ENCODE peak calls at places on chromosomes 7 and 10, in eight cellular contexts. One of them, this sample, is unnamed.

GRCh38 chr7:26356929-26357792 is 65.5 kb downstream of the SNX10 start:
- DNase-seq in HFFc6: no peak
- DNase-seq in colonic mucosa: no peak
- DNase-seq in left ventricle myocardium inferior: no peak
- DNase-seq in osteocyte: no peak
- DNase-seq in HCT116: no peak
- DNase-seq in gastrocnemius medialis: no peak
- DNase-seq in pancreas: no peak
- DNase-seq in this sample: no peak

GRCh38 chr7:48938539-48938938 is 14.2 kb downstream of the CDC14C start:
- DNase-seq in HFFc6: peak
- DNase-seq in colonic mucosa: no peak
- DNase-seq in left ventricle myocardium inferior: no peak
- DNase-seq in osteocyte: no peak
- DNase-seq in HCT116: no peak
- DNase-seq in gastrocnemius medialis: peak
- DNase-seq in pancreas: no peak
- DNase-seq in this sample: no peak

GRCh38 chr7:77697535-77697831 is 1.2 kb downstream of the RSBN1L start:
- DNase-seq in HFFc6: no peak
- DNase-seq in colonic mucosa: no peak
- DNase-seq in left ventricle myocardium inferior: peak
- DNase-seq in osteocyte: no peak
- DNase-seq in HCT116: no peak
- DNase-seq in gastrocnemius medialis: peak
- DNase-seq in pancreas: no peak
- DNase-seq in this sample: no peak

GRCh38 chr7:21429786-21430574 is 2.1 kb downstream of the SP4 start:
- DNase-seq in HFFc6: no peak
- DNase-seq in colonic mucosa: no peak
- DNase-seq in left ventricle myocardium inferior: no peak
- DNase-seq in osteocyte: no peak
- DNase-seq in HCT116: no peak
- DNase-seq in gastrocnemius medialis: no peak
- DNase-seq in pancreas: peak
- DNase-seq in this sample: no peak

GRCh38 chr10:98858525-98858924 is 377.1 kb downstream of the HPSE2 start:
- DNase-seq in HFFc6: no peak
- DNase-seq in colonic mucosa: no peak
- DNase-seq in left ventricle myocardium inferior: no peak
- DNase-seq in osteocyte: no peak
- DNase-seq in HCT116: peak
- DNase-seq in gastrocnemius medialis: no peak
- DNase-seq in pancreas: no peak
- DNase-seq in this sample: no peak

GRCh38 chr10:119849031-119849789 is 23.4 kb downstream of the MCMBP start:
- DNase-seq in HFFc6: peak
- DNase-seq in colonic mucosa: no peak
- DNase-seq in left ventricle myocardium inferior: no peak
- DNase-seq in osteocyte: no peak
- DNase-seq in HCT116: no peak
- DNase-seq in gastrocnemius medialis: no peak
- DNase-seq in pancreas: no peak
- DNase-seq in this sample: no peak

GRCh38 chr10:95818663-95819062 is 62.7 kb downstream of the ENTPD1 start:
- DNase-seq in HFFc6: no peak
- DNase-seq in colonic mucosa: no peak
- DNase-seq in left ventricle myocardium inferior: no peak
- DNase-seq in osteocyte: no peak
- DNase-seq in HCT116: no peak
- DNase-seq in gastrocnemius medialis: no peak
- DNase-seq in pancreas: no peak
- DNase-seq in this sample: no peak

GRCh38 chr7:91655656-91656055 is 224.8 kb downstream of the MTERF1 start:
- DNase-seq in HFFc6: no peak
- DNase-seq in colonic mucosa: no peak
- DNase-seq in left ventricle myocardium inferior: no peak
- DNase-seq in osteocyte: no peak
- DNase-seq in HCT116: no peak
- DNase-seq in gastrocnemius medialis: no peak
- DNase-seq in pancreas: no peak
- DNase-seq in this sample: no peak

GRCh38 chr7:11616466-11616865 is 215.5 kb downstream of the THSD7A start:
- DNase-seq in HFFc6: no peak
- DNase-seq in colonic mucosa: no peak
- DNase-seq in left ventricle myocardium inferior: no peak
- DNase-seq in osteocyte: no peak
- DNase-seq in HCT116: no peak
- DNase-seq in gastrocnemius medialis: no peak
- DNase-seq in pancreas: no peak
- DNase-seq in this sample: no peak

GRCh38 chr7:11620406-11620805 is 211.6 kb downstream of the THSD7A start:
- DNase-seq in HFFc6: no peak
- DNase-seq in colonic mucosa: no peak
- DNase-seq in left ventricle myocardium inferior: no peak
- DNase-seq in osteocyte: no peak
- DNase-seq in HCT116: no peak
- DNase-seq in gastrocnemius medialis: no peak
- DNase-seq in pancreas: no peak
- DNase-seq in this sample: no peak

GRCh38 chr7:11625669-11626068 is 206.3 kb downstream of the THSD7A start:
- DNase-seq in HFFc6: no peak
- DNase-seq in colonic mucosa: no peak
- DNase-seq in left ventricle myocardium inferior: no peak
- DNase-seq in osteocyte: no peak
- DNase-seq in HCT116: no peak
- DNase-seq in gastrocnemius medialis: no peak
- DNase-seq in pancreas: no peak
- DNase-seq in this sample: peak

GRCh38 chr7:11623093-11623678 is 208.8 kb downstream of the THSD7A start:
- DNase-seq in HFFc6: no peak
- DNase-seq in colonic mucosa: no peak
- DNase-seq in left ventricle myocardium inferior: no peak
- DNase-seq in osteocyte: no peak
- DNase-seq in HCT116: no peak
- DNase-seq in gastrocnemius medialis: no peak
- DNase-seq in pancreas: no peak
- DNase-seq in this sample: no peak

DNA sequence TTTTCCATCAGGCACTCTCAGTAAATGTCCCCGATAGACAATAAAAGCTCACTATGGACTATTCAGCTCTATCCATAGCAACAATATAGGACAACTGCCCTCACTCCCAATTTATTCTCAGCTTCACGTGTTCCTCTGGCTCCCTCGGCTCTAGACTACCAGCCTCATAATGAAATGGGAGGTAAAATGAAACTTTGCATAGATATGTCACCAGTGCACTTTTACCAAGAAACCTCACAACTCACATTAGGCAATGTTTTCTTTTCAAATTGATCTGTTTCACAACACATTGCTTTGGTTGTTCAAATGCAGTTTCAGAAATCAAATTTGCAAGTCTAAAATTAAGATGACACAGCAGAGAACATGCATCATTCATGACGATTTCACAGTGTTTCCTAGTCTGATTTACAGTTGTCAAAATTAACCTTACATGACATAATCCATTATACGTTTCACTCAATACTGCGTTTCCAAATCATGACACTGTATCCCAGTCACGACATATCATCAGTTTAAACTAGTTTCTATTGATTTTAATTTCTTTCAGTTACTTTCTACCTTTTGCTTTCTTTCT is 211.1 kb downstream of the THSD7A start:
- DNase-seq in HFFc6: no peak
- DNase-seq in colonic mucosa: no peak
- DNase-seq in left ventricle myocardium inferior: no peak
- DNase-seq in osteocyte: no peak
- DNase-seq in HCT116: no peak
- DNase-seq in gastrocnemius medialis: no peak
- DNase-seq in pancreas: no peak
- DNase-seq in this sample: no peak
- TF ChIP-seq CTCF in HFFc6: no peak
- TF ChIP-seq CTCF in colonic mucosa: no peak
- TF ChIP-seq CTCF in left ventricle myocardium inferior: no peak
- TF ChIP-seq CTCF in osteocyte: no peak
- TF ChIP-seq CTCF in HCT116: no peak
- TF ChIP-seq CTCF in gastrocnemius medialis: no peak
- TF ChIP-seq CTCF in pancreas: no peak
- TF ChIP-seq CTCF in this sample: no peak

GRCh38 chr10:83374741-83375140 is 764.6 kb upstream of the GHITM start:
- DNase-seq in HFFc6: no peak
- DNase-seq in colonic mucosa: no peak
- DNase-seq in left ventricle myocardium inferior: no peak
- DNase-seq in osteocyte: no peak
- DNase-seq in HCT116: no peak
- DNase-seq in gastrocnemius medialis: no peak
- DNase-seq in pancreas: no peak
- DNase-seq in this sample: no peak

GRCh38 chr10:83375274-83375673 is 764.0 kb upstream of the GHITM start:
- DNase-seq in HFFc6: no peak
- DNase-seq in colonic mucosa: no peak
- DNase-seq in left ventricle myocardium inferior: no peak
- DNase-seq in osteocyte: no peak
- DNase-seq in HCT116: no peak
- DNase-seq in gastrocnemius medialis: no peak
- DNase-seq in pancreas: no peak
- DNase-seq in this sample: no peak

GRCh38 chr10:83371696-83372490 is 767.4 kb upstream of the GHITM start:
- DNase-seq in HFFc6: no peak
- DNase-seq in colonic mucosa: no peak
- DNase-seq in left ventricle myocardium inferior: no peak
- DNase-seq in osteocyte: no peak
- DNase-seq in HCT116: no peak
- DNase-seq in gastrocnemius medialis: no peak
- DNase-seq in pancreas: no peak
- DNase-seq in this sample: no peak

GRCh38 chr10:83372646-83373045 is 766.7 kb upstream of the GHITM start:
- DNase-seq in HFFc6: no peak
- DNase-seq in colonic mucosa: no peak
- DNase-seq in left ventricle myocardium inferior: no peak
- DNase-seq in osteocyte: no peak
- DNase-seq in HCT116: no peak
- DNase-seq in gastrocnemius medialis: no peak
- DNase-seq in pancreas: no peak
- DNase-seq in this sample: no peak

DNA sequence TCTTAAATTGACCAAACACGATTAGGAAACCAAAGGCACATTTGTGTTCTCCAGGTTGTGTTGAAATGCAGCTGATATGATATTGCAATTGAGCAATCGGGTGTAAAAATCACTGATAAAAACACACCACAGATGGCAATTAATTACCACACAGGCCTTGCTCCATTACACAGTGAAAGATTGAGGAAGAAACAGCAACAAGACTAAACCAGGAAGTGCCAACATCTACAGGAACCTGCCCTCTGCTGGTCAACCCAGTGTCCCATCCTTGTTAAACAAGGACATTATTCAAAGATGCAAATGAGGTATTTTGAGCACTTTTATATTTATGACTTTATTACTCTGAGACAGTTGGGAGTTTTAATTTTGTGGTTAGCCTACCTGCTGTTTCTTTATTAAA is 765.6 kb upstream of the GHITM start:
- DNase-seq in HFFc6: no peak
- DNase-seq in colonic mucosa: no peak
- DNase-seq in left ventricle myocardium inferior: no peak
- DNase-seq in osteocyte: no peak
- DNase-seq in HCT116: no peak
- DNase-seq in gastrocnemius medialis: no peak
- DNase-seq in pancreas: no peak
- DNase-seq in this sample: no peak
- TF ChIP-seq CTCF in HFFc6: peak
- TF ChIP-seq CTCF in colonic mucosa: no peak
- TF ChIP-seq CTCF in left ventricle myocardium inferior: peak
- TF ChIP-seq CTCF in osteocyte: peak
- TF ChIP-seq CTCF in HCT116: peak
- TF ChIP-seq CTCF in gastrocnemius medialis: no peak
- TF ChIP-seq CTCF in pancreas: no peak
- TF ChIP-seq CTCF in this sample: no peak

GRCh38 chr10:110618206-110618605 is 25.9 kb upstream of the RBM20 start:
- DNase-seq in HFFc6: no peak
- DNase-seq in colonic mucosa: no peak
- DNase-seq in left ventricle myocardium inferior: no peak
- DNase-seq in osteocyte: no peak
- DNase-seq in HCT116: no peak
- DNase-seq in gastrocnemius medialis: no peak
- DNase-seq in pancreas: no peak
- DNase-seq in this sample: no peak

GRCh38 chr10:110616493-110617033 is 27.6 kb upstream of the RBM20 start:
- DNase-seq in HFFc6: no peak
- DNase-seq in colonic mucosa: no peak
- DNase-seq in left ventricle myocardium inferior: no peak
- DNase-seq in osteocyte: no peak
- DNase-seq in HCT116: no peak
- DNase-seq in gastrocnemius medialis: no peak
- DNase-seq in pancreas: no peak
- DNase-seq in this sample: no peak

GRCh38 chr10:110619514-110619913 is 24.6 kb upstream of the RBM20 start:
- DNase-seq in HFFc6: no peak
- DNase-seq in colonic mucosa: no peak
- DNase-seq in left ventricle myocardium inferior: no peak
- DNase-seq in osteocyte: no peak
- DNase-seq in HCT116: no peak
- DNase-seq in gastrocnemius medialis: no peak
- DNase-seq in pancreas: no peak
- DNase-seq in this sample: no peak

GRCh38 chr10:110615057-110615630 is 29.0 kb upstream of the RBM20 start:
- DNase-seq in HFFc6: peak
- DNase-seq in colonic mucosa: no peak
- DNase-seq in left ventricle myocardium inferior: no peak
- DNase-seq in osteocyte: no peak
- DNase-seq in HCT116: no peak
- DNase-seq in gastrocnemius medialis: no peak
- DNase-seq in pancreas: no peak
- DNase-seq in this sample: no peak

DNA sequence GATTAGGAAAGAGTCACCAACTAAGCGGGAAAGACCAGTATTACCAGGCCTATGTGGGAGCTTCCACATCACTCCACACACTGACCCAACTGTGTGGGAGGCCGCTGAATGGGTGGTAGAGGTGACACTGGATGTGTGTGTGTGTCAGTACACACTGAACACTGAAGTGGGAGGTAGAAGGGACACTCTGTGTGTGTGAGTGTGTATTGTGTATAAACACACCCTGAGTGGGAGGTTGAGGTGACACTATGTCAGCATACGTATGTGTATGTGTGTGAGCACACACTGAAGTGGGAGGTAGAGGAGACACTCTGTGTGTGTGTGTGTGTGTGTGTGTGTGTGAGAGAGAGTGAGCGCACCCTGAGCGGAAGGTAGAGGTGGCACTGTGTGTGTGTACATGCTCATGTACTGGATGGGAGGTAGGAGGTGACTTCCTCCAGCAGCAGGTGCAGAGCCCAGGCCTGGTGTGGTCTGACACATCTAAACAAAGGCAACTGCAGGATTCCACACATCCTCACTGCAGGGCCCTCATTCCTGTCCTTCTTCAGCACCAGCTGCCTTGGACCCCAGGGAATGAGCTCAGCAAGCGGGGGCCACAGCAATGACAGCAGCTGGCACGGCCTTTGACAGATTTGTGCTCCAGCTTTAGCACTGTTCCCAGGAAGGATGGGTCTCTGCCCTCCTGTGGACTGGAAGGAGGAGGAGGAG is 26.5 kb upstream of the RBM20 start:
- DNase-seq in HFFc6: no peak
- DNase-seq in colonic mucosa: no peak
- DNase-seq in left ventricle myocardium inferior: no peak
- DNase-seq in osteocyte: no peak
- DNase-seq in HCT116: no peak
- DNase-seq in gastrocnemius medialis: no peak
- DNase-seq in pancreas: no peak
- DNase-seq in this sample: no peak
- TF ChIP-seq CTCF in HFFc6: no peak
- TF ChIP-seq CTCF in colonic mucosa: no peak
- TF ChIP-seq CTCF in left ventricle myocardium inferior: no peak
- TF ChIP-seq CTCF in osteocyte: no peak
- TF ChIP-seq CTCF in HCT116: no peak
- TF ChIP-seq CTCF in gastrocnemius medialis: no peak
- TF ChIP-seq CTCF in pancreas: no peak
- TF ChIP-seq CTCF in this sample: no peak

DNA sequence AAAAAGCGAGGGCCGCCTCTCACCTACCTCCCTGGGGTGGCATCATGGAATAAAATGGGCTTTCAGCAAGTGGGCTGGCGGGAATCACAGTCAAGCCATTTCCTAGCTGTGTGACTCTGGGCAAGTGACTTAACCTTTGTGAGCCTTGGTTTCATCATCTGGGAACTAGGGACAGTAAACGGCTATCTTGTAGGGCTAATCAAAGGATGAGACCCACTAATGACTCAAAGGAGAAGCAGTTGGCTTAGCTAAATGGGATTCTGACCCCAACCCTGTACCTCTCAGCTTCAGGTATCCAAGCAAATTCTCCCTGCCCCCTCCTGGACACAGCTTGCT is 25.8 kb downstream of the TRIM8 start:
- DNase-seq in HFFc6: no peak
- DNase-seq in colonic mucosa: no peak
- DNase-seq in left ventricle myocardium inferior: no peak
- DNase-seq in osteocyte: no peak
- DNase-seq in HCT116: no peak
- DNase-seq in gastrocnemius medialis: no peak
- DNase-seq in pancreas: no peak
- DNase-seq in this sample: no peak
- TF ChIP-seq CTCF in HFFc6: no peak
- TF ChIP-seq CTCF in colonic mucosa: no peak
- TF ChIP-seq CTCF in left ventricle myocardium inferior: peak
- TF ChIP-seq CTCF in osteocyte: no peak
- TF ChIP-seq CTCF in HCT116: no peak
- TF ChIP-seq CTCF in gastrocnemius medialis: no peak
- TF ChIP-seq CTCF in pancreas: no peak
- TF ChIP-seq CTCF in this sample: peak

This sample was measured in Calu3.